ENCODE peak calls at places on chromosomes 13 and 19, in ten cellular contexts. D is A673; P is fibroblast of lung; M is upper lobe of right lung; G is ascending aorta; T is stomach; U is thoracic aorta; X is uterus; I is CD8-positive, alpha-beta T cell; Q is endodermal cell. S is an unnamed sample. For H3K36me3 and H3K27me3, the result is how much of the 10 kb centered on the place peaks cover.

GRCh38 chr13:104954210-104954609 is 1581.3 kb downstream of the EFNB2 start:
- DNase-seq in D (no peak), P (peak), M (no peak), G (no peak), T (no peak), U (no peak), X (no peak), I (no peak), Q (no peak), S (no peak)

GRCh38 chr13:71213252-71213821 is 653.7 kb downstream of the DACH1 start:
- DNase-seq in D (no peak), P (no peak), M (no peak), G (no peak), T (no peak), U (no peak), X (no peak), I (no peak), Q (no peak), S (no peak)

GRCh38 chr13:102089177-102089576 is 312.7 kb downstream of the FGF14 start:
- DNase-seq in D (peak), P (peak), M (no peak), G (no peak), T (no peak), U (no peak), X (no peak), I (no peak), Q (no peak), S (no peak)

GRCh38 chr13:19601749-19602725 is 31.4 kb upstream of the MPHOSPH8 start:
- DNase-seq in D (peak), P (peak), M (peak), G (no peak), T (peak), U (no peak), X (no peak), I (peak), Q (peak), S (peak)

GRCh38 chr19:50906217-50906616 is 5.0 kb downstream of the KLK4 start:
- DNase-seq in D (peak), P (peak), M (no peak), G (no peak), T (peak), U (no peak), X (no peak), I (peak), Q (peak), S (peak)

GRCh38 chr19:12891553-12892021 is 627 bp downstream of the GCDH start:
- DNase-seq in D (no peak), P (no peak), M (no peak), G (no peak), T (no peak), U (no peak), X (no peak), I (no peak), Q (peak), S (peak)

GRCh38 chr13:58682616-58683015 is 1051.1 kb downstream of the PCDH17 start:
- DNase-seq in D (no peak), P (no peak), M (no peak), G (no peak), T (no peak), U (no peak), X (no peak), I (no peak), Q (no peak), S (no peak)

GRCh38 chr13:113849546-113849945 is 14.3 kb downstream of the GAS6 start:
- DNase-seq in D (no peak), P (no peak), M (no peak), G (no peak), T (no peak), U (no peak), X (no peak), I (no peak), Q (no peak), S (peak)

GRCh38 chr19:48520134-48520533 is 8.5 kb upstream of the LMTK3 start:
- DNase-seq in D (no peak), P (no peak), M (no peak), G (no peak), T (no peak), U (no peak), X (no peak), I (no peak), Q (no peak), S (no peak)

GRCh38 chr13:50197705-50198104 is 182.5 kb downstream of the KCNRG start:
- DNase-seq in D (peak), P (no peak), M (no peak), G (no peak), T (no peak), U (no peak), X (no peak), I (no peak), Q (no peak), S (no peak)

GRCh38 chr13:75299913-75300862 is 181.8 kb downstream of the TBC1D4 start:
- DNase-seq in D (no peak), P (peak), M (no peak), G (no peak), T (no peak), U (no peak), X (no peak), I (no peak), Q (no peak), S (no peak)

GRCh38 chr19:34253711-34254551 is 423 bp upstream of the GARRE1 start:
- DNase-seq in D (no peak), P (peak), M (peak), G (peak), T (no peak), U (peak), X (peak), I (no peak), Q (peak), S (peak)

GRCh38 chr13:73364706-73365105 is 305.9 kb downstream of the KLF5 start:
- DNase-seq in D (no peak), P (no peak), M (no peak), G (no peak), T (no peak), U (no peak), X (no peak), I (no peak), Q (no peak), S (no peak)

GRCh38 chr19:48044561-48044960 is 682 bp upstream of the CABP5 start:
- DNase-seq in D (no peak), P (no peak), M (no peak), G (no peak), T (no peak), U (no peak), X (no peak), I (no peak), Q (no peak), S (no peak)

GRCh38 chr13:100106705-100107104 is 17.8 kb downstream of the PCCA start:
- DNase-seq in D (no peak), P (no peak), M (no peak), G (no peak), T (no peak), U (no peak), X (no peak), I (no peak), Q (no peak), S (no peak)

GRCh38 chr19:18479964-18480723 is 41.7 kb downstream of the ELL start:
- DNase-seq in D (no peak), P (peak), M (peak), G (no peak), T (peak), U (peak), X (peak), I (no peak), Q (no peak), S (no peak)

GRCh38 chr13:101916108-101916757 is 463.8 kb downstream of the ITGBL1 start:
- DNase-seq in D (peak), P (peak), M (peak), G (no peak), T (no peak), U (no peak), X (no peak), I (no peak), Q (peak), S (peak)

GRCh38 chr19:41691268-41691970 is 3.3 kb upstream of the CEACAM7 start:
- DNase-seq in D (peak), P (no peak), M (peak), G (no peak), T (peak), U (no peak), X (no peak), I (peak), Q (peak), S (peak)

GRCh38 chr13:99178636-99179035 is 22.0 kb upstream of the UBAC2 start:
- DNase-seq in D (no peak), P (peak), M (no peak), G (no peak), T (no peak), U (no peak), X (no peak), I (peak), Q (no peak), S (peak)

GRCh38 chr19:47760632-47760999 is 15.3 kb downstream of the NOP53 start:
- DNase-seq in D (no peak), P (no peak), M (no peak), G (no peak), T (no peak), U (no peak), X (no peak), I (no peak), Q (no peak), S (no peak)

GRCh38 chr13:50598338-50598737 is 245.2 kb downstream of the DLEU7 start:
- DNase-seq in D (no peak), P (no peak), M (no peak), G (no peak), T (no peak), U (no peak), X (no peak), I (no peak), Q (no peak), S (no peak)

GRCh38 chr13:75621147-75621546 is 15.0 kb upstream of the LMO7 start:
- DNase-seq in D (peak), P (no peak), M (no peak), G (no peak), T (no peak), U (no peak), X (no peak), I (no peak), Q (no peak), S (no peak)

GRCh38 chr19:33418461-33418860 is 45.0 kb downstream of the CEBPG start:
- DNase-seq in D (no peak), P (no peak), M (no peak), G (no peak), T (no peak), U (no peak), X (no peak), I (no peak), Q (no peak), S (peak)

GRCh38 chr19:14669940-14670339 is 4.7 kb downstream of the ADGRE3 start:
- DNase-seq in D (no peak), P (no peak), M (no peak), G (no peak), T (no peak), U (no peak), X (no peak), I (no peak), Q (no peak), S (no peak)

GRCh38 chr13:29472317-29472961 is 123.0 kb downstream of the SLC7A1 start:
- DNase-seq in D (peak), P (peak), M (no peak), G (no peak), T (peak), U (no peak), X (peak), I (peak), Q (peak), S (peak)

GRCh38 chr13:85597790-85598500 is 201.3 kb downstream of the SLITRK6 start:
- DNase-seq in D (no peak), P (peak), M (no peak), G (no peak), T (no peak), U (no peak), X (no peak), I (no peak), Q (no peak), S (no peak)

GRCh38 chr13:47237571-47237970 is 340.7 kb upstream of the HTR2A start:
- DNase-seq in D (no peak), P (no peak), M (no peak), G (no peak), T (no peak), U (no peak), X (no peak), I (no peak), Q (no peak), S (no peak)

GRCh38 chr13:93476175-93476574 is 249.6 kb downstream of the GPC6 start:
- DNase-seq in D (peak), P (peak), M (no peak), G (no peak), T (no peak), U (no peak), X (no peak), I (no peak), Q (no peak), S (no peak)

GRCh38 chr13:29803221-29803620 is 47.2 kb downstream of the UBL3 start:
- DNase-seq in D (no peak), P (no peak), M (no peak), G (no peak), T (no peak), U (no peak), X (no peak), I (no peak), Q (no peak), S (no peak)

GRCh38 chr13:32734511-32734910 is 148.3 kb downstream of the PDS5B start:
- DNase-seq in D (peak), P (peak), M (no peak), G (no peak), T (no peak), U (no peak), X (no peak), I (no peak), Q (no peak), S (no peak)

GRCh38 chr19:39399684-39400465 is 6.8 kb upstream of the ZFP36 start:
- DNase-seq in D (no peak), P (no peak), M (no peak), G (no peak), T (no peak), U (no peak), X (no peak), I (no peak), Q (no peak), S (no peak)

GRCh38 chr19:39402417-39403297 is 4.0 kb upstream of the ZFP36 start:
- DNase-seq in D (peak), P (peak), M (peak), G (peak), T (peak), U (peak), X (peak), I (peak), Q (peak), S (peak)

GRCh38 chr19:39403331-39404312 is 3.0 kb upstream of the ZFP36 start:
- DNase-seq in D (peak), P (peak), M (peak), G (peak), T (peak), U (peak), X (peak), I (peak), Q (peak), S (peak)

GRCh38 chr19:39401549-39402416 is 4.9 kb upstream of the ZFP36 start:
- DNase-seq in D (no peak), P (peak), M (peak), G (peak), T (peak), U (no peak), X (peak), I (peak), Q (peak), S (no peak)

GRCh38 chr19:39400997-39401548 is 5.6 kb upstream of the ZFP36 start:
- DNase-seq in D (no peak), P (no peak), M (no peak), G (no peak), T (no peak), U (no peak), X (no peak), I (no peak), Q (no peak), S (no peak)
- H3K4me3 ChIP-seq in D (no peak), P (no peak), M (no peak), G (no peak), T (no peak), U (no peak), X (no peak), I (no peak), Q (peak), S (no peak)

GRCh38 chr19:28968721-28969120 is 244.2 kb downstream of the UQCRFS1 start:
- DNase-seq in D (no peak), P (no peak), M (no peak), G (no peak), T (no peak), U (no peak), X (no peak), I (no peak), Q (peak), S (no peak)
- H3K36me3 ChIP-seq in D (under half), P (under half), M (under half), G (under half), T (under half), U (under half), X (under half), I (under half), Q (under half), S (under half)

DNA sequence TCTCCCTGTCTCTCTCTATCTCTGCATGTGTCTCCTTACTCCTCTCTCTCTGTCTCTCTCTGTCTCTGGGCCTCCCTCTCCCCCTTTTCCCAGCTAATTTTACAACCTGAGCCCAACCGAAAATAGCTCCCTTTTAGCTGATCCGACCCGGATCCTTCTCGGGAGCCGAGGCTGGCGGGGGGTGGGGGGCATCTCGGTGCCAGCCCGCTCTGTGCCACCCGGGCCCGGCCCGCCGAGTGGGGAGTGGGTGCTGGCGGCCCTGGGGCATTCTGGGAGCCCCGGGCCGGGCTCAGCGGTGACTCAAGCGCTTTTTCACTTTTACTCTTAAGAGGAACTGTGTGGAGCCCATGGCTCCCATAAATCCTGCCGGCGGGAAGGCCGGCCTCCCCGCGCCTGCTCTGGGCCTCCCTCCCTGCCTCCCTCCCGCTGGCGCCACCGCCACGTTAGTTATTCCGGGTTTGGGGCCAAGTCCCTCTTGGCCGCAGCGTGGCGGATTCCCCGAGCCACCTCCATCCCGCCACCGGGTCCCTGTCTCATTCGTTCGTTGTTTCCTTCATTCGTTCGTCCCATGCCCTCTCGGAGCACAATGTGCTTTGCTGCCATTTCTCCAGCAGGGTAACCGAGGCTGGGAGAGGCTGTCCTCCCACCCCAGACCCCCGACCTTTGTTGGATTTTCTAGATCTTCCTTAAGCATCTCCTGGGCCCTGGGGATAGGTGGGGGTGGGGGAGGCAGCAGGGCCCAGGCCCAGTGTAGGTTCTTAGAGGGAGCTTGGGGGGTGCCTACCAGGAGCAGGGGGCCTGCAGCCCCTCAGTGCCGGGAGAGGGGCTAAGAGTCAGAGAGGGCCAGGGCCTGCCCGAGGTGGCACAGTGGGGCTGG is 3.2 kb downstream of the NFIC start:
- DNase-seq in D (peak), P (peak), M (peak), G (peak), T (peak), U (no peak), X (peak), I (no peak), Q (peak), S (peak)
- H3K27me3 ChIP-seq in D (under half), P (under half), M (under half), G (under half), T (under half), U (under half), X (under half), I (under half), Q (half or more), S (half or more)

GRCh38 chr13:109389456-109389855 is 396.9 kb downstream of the IRS2 start:
- DNase-seq in D (no peak), P (no peak), M (no peak), G (no peak), T (no peak), U (no peak), X (no peak), I (no peak), Q (no peak), S (no peak)

GRCh38 chr13:109387438-109387837 is 398.9 kb downstream of the IRS2 start:
- DNase-seq in D (no peak), P (no peak), M (no peak), G (no peak), T (no peak), U (no peak), X (no peak), I (no peak), Q (no peak), S (no peak)

GRCh38 chr13:109393045-109393444 is 393.3 kb downstream of the IRS2 start:
- DNase-seq in D (no peak), P (no peak), M (no peak), G (no peak), T (no peak), U (no peak), X (no peak), I (no peak), Q (no peak), S (no peak)

GRCh38 chr13:109389892-109390345 is 396.5 kb downstream of the IRS2 start:
- DNase-seq in D (no peak), P (peak), M (no peak), G (no peak), T (no peak), U (no peak), X (no peak), I (no peak), Q (no peak), S (no peak)

DNA sequence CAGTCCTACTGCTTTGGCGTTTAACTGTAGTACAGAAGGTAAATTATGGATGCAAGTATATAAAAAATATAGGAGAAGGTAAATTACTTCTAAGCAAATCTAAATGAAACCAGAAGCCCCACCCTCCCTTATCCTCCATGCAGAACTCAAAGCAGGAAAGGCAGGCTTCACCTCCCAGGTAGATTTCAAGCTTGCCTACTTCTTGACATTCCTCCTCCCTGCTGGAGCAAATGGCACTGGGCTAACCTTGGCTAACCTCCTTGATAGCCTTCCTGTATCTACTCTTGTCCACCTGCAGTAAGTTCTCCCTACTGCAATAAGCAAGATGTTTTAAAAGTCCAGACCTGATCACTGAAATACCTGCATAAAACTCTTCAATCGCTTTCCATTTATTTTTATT is 396.0 kb downstream of the IRS2 start:
- DNase-seq in D (no peak), P (no peak), M (no peak), G (no peak), T (no peak), U (no peak), X (no peak), I (no peak), Q (no peak), S (no peak)
- H3K4me3 ChIP-seq in D (no peak), P (no peak), M (no peak), G (no peak), T (no peak), U (no peak), X (no peak), I (no peak), Q (no peak), S (no peak)

S was measured in H7.